ENCODE peak calls at places on chromosomes 16 and 17, in nine cellular contexts. I is SK-N-SH; R is naive thymus-derived CD4-positive, alpha-beta T cell; W is aorta; O is right atrium auricular region; T is PC-3; Y is IMR-90; Z is mucosa of descending colon; L is endothelial cell of umbilical vein. X is an unnamed sample. For H3K4me1, the result is how much of the 10 kb centered on the place peaks cover.

GRCh38 chr17:38559025-38559879 is 46.5 kb downstream of the SRCIN1 start:
- DNase-seq in I (no peak), R (peak), W (peak), O (peak), T (no peak), Y (peak), Z (peak), L (peak), X (peak)

GRCh38 chr17:4986951-4987766 is at the start of gene CAMTA2:
- DNase-seq in I (peak), R (peak), W (peak), O (peak), T (peak), Y (peak), Z (peak), L (peak), X (peak)

GRCh38 chr17:19812407-19812806 is 55.3 kb downstream of the ULK2 start:
- DNase-seq in I (no peak), R (peak), W (no peak), O (no peak), T (peak), Y (peak), Z (no peak), L (peak), X (peak)

GRCh38 chr17:1515640-1516402 is 591 bp downstream of the INPP5K start:
- DNase-seq in I (peak), R (peak), W (no peak), O (peak), T (peak), Y (peak), Z (peak), L (peak), X (peak)

GRCh38 chr16:51763072-51763658 is 612.1 kb upstream of the SALL1 start:
- DNase-seq in I (no peak), R (no peak), W (no peak), O (no peak), T (no peak), Y (no peak), Z (no peak), L (no peak), X (peak)

GRCh38 chr17:61904094-61904710 is 23.6 kb downstream of the INTS2 start:
- DNase-seq in I (no peak), R (peak), W (no peak), O (no peak), T (no peak), Y (no peak), Z (peak), L (no peak), X (no peak)

GRCh38 chr17:40110457-40110856 is 10.1 kb upstream of the NR1D1 start:
- DNase-seq in I (peak), R (no peak), W (no peak), O (no peak), T (no peak), Y (no peak), Z (peak), L (peak), X (no peak)

GRCh38 chr16:4800290-4801041 is 2.0 kb downstream of the ROGDI start:
- DNase-seq in I (no peak), R (no peak), W (no peak), O (no peak), T (no peak), Y (no peak), Z (peak), L (no peak), X (no peak)

GRCh38 chr17:10513284-10514067 is 4.9 kb downstream of the MYH1 start:
- DNase-seq in I (no peak), R (no peak), W (no peak), O (no peak), T (no peak), Y (peak), Z (no peak), L (no peak), X (no peak)

GRCh38 chr17:63279498-63280230 is 166.4 kb downstream of the CYB561 start:
- DNase-seq in I (no peak), R (no peak), W (no peak), O (no peak), T (peak), Y (peak), Z (no peak), L (peak), X (no peak)

GRCh38 chr17:7932483-7932891 is 481 bp downstream of the CNTROB start:
- DNase-seq in I (peak), R (no peak), W (no peak), O (peak), T (peak), Y (peak), Z (peak), L (peak), X (no peak)

GRCh38 chr16:83409347-83409746 is 398.4 kb upstream of the HSBP1 start:
- DNase-seq in I (no peak), R (no peak), W (no peak), O (no peak), T (no peak), Y (no peak), Z (no peak), L (no peak), X (no peak)

GRCh38 chr16:89711601-89712475 is 8.9 kb downstream of the VPS9D1 start:
- DNase-seq in I (peak), R (peak), W (no peak), O (no peak), T (peak), Y (peak), Z (peak), L (peak), X (peak)

GRCh38 chr16:63613701-63614100 is 1508.2 kb downstream of the CDH11 start:
- DNase-seq in I (no peak), R (no peak), W (no peak), O (no peak), T (peak), Y (peak), Z (no peak), L (peak), X (no peak)

GRCh38 chr17:40023590-40024292 is 8.5 kb downstream of the CSF3 start:
- DNase-seq in I (no peak), R (no peak), W (no peak), O (no peak), T (peak), Y (no peak), Z (peak), L (peak), X (peak)

GRCh38 chr17:50170662-50171370 is 5.0 kb downstream of the SGCA start:
- DNase-seq in I (no peak), R (no peak), W (peak), O (no peak), T (peak), Y (no peak), Z (no peak), L (no peak), X (no peak)

GRCh38 chr16:57823836-57824235 is 21.5 kb upstream of the KIFC3 start:
- DNase-seq in I (no peak), R (no peak), W (no peak), O (no peak), T (peak), Y (no peak), Z (no peak), L (no peak), X (no peak)

GRCh38 chr16:57824880-57825279 is 22.6 kb upstream of the KIFC3 start:
- DNase-seq in I (no peak), R (no peak), W (no peak), O (no peak), T (peak), Y (no peak), Z (no peak), L (no peak), X (peak)

GRCh38 chr16:57822018-57822553 is 19.8 kb upstream of the KIFC3 start:
- DNase-seq in I (no peak), R (no peak), W (no peak), O (no peak), T (no peak), Y (no peak), Z (no peak), L (no peak), X (no peak)

GRCh38 chr16:57821149-57821971 is 19.1 kb upstream of the KIFC3 start:
- DNase-seq in I (no peak), R (no peak), W (no peak), O (no peak), T (no peak), Y (no peak), Z (no peak), L (no peak), X (no peak)

DNA sequence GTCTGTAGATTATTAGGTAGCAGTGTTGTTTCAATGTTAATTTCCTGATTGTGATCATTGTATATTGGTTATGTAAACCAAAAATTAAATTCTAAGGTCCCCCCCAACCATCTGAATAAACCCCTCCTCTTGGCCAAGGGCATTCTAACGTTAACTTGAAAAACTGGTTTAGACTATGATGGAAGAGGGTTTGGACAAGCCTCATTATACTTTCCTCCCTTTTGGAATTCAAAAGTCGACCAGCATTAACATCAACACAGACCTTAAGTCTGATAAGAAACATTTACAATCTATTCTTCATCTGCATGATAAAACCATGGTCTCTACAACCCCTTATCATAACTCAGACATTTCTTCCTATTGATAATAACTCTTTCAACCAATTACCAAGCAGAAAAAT is 20.6 kb upstream of the KIFC3 start:
- DNase-seq in I (no peak), R (no peak), W (no peak), O (no peak), T (no peak), Y (no peak), Z (no peak), L (no peak), X (no peak)
- H3K4me1 ChIP-seq in I (under half), R (under half), W (under half), O (under half), T (under half), Y (under half), Z (under half), L (under half), X (under half)

DNA sequence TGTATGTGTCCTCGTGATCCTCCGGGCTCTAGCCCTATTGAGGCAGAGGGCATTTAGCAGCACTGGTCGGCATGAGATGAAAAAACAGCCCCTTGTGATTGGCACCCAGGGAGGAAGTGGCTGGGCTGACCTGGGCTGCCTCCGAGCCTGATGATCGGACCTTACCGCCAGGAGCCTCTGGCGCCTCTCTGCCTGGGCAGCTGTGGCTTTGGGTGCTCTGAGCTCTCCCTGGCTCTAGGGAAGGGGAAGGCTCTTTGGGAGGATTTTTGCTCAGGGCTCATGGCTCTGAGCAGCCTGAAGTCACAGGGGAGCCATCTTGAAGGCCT is 7.1 kb downstream of the CYGB start:
- DNase-seq in I (peak), R (no peak), W (no peak), O (no peak), T (no peak), Y (no peak), Z (no peak), L (no peak), X (peak)
- H3K4me1 ChIP-seq in I (half or more), R (under half), W (under half), O (half or more), T (under half), Y (under half), Z (under half), L (under half), X (under half)

GRCh38 chr17:82962163-82962720 is 117.2 kb upstream of the METRNL start:
- DNase-seq in I (no peak), R (no peak), W (peak), O (no peak), T (peak), Y (peak), Z (no peak), L (no peak), X (no peak)
- H3K4me1 ChIP-seq in I (under half), R (under half), W (under half), O (under half), T (under half), Y (under half), Z (under half), L (under half), X (under half)

DNA sequence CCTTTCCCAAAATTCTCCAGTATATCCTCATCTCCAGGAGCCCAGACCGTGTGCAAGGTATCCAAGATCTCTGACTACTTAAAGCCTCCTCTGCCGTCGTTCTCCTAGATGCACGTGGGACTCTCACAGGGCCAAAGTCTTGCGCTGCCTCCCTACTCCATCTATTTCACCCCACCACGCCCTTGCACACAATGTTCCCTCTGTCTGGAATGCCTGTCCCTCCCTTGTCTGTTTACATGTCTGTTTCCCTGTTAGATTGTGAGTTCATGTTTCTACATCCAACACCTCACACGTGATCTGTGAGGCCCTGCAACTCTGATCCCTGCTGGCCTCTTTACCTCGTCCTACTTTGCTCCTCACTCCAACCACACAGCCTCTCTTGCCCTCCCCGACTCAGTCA is 4.9 kb upstream of the FZD2 start:
- DNase-seq in I (no peak), R (no peak), W (no peak), O (no peak), T (no peak), Y (no peak), Z (no peak), L (no peak), X (no peak)
- H3K4me1 ChIP-seq in I (under half), R (under half), W (under half), O (under half), T (under half), Y (under half), Z (under half), L (under half), X (under half)

GRCh38 chr16:86432048-86432447 is 78.3 kb upstream of the FOXF1 start:
- DNase-seq in I (no peak), R (no peak), W (no peak), O (no peak), T (no peak), Y (no peak), Z (no peak), L (no peak), X (no peak)

GRCh38 chr16:86431540-86431939 is 78.8 kb upstream of the FOXF1 start:
- DNase-seq in I (no peak), R (no peak), W (no peak), O (no peak), T (no peak), Y (no peak), Z (no peak), L (no peak), X (no peak)

GRCh38 chr16:86429663-86430062 is 80.7 kb upstream of the FOXF1 start:
- DNase-seq in I (no peak), R (no peak), W (no peak), O (no peak), T (no peak), Y (no peak), Z (no peak), L (no peak), X (no peak)

GRCh38 chr16:86430814-86431213 is 79.5 kb upstream of the FOXF1 start:
- DNase-seq in I (no peak), R (no peak), W (no peak), O (no peak), T (no peak), Y (peak), Z (no peak), L (no peak), X (no peak)

GRCh38 chr16:86432691-86433090 is 77.6 kb upstream of the FOXF1 start:
- DNase-seq in I (no peak), R (no peak), W (no peak), O (no peak), T (no peak), Y (no peak), Z (peak), L (no peak), X (no peak)
- H3K4me1 ChIP-seq in I (under half), R (under half), W (under half), O (under half), T (under half), Y (under half), Z (under half), L (under half), X (under half)

GRCh38 chr17:82100502-82101298 is 2.7 kb upstream of the FASN start:
- DNase-seq in I (no peak), R (no peak), W (no peak), O (no peak), T (no peak), Y (no peak), Z (no peak), L (no peak), X (no peak)
- H3K4me1 ChIP-seq in I (half or more), R (under half), W (under half), O (half or more), T (under half), Y (under half), Z (under half), L (under half), X (under half)